ENCODE peak calls at places on chromosome 20, in ten cellular contexts. L is uterus, A is transverse colon, B is spleen, P is prostate gland, H is IMR-90, Q is GM12891, M is A549, U is upper lobe of left lung, G is stomach. J is an unnamed sample.
A peak's percentile ranks its signal among the peaks of the same experiment; 100 is the strongest.

GRCh38 chr20:20076297-20077065 is 24.1 kb downstream of the CFAP61 start:
- DNase-seq in L (no peak), A (no peak), B (no peak), P (no peak), H (peak; percentile 70), Q (no peak), M (no peak), U (no peak), G (no peak), J (no peak)

GRCh38 chr20:9052136-9052535 is 16.8 kb upstream of the PLCB4 start:
- DNase-seq in L (no peak), A (no peak), B (no peak), P (no peak), H (no peak), Q (no peak), M (no peak), U (no peak), G (no peak), J (no peak)

GRCh38 chr20:41664584-41664983 is 46.4 kb upstream of the CHD6 start:
- DNase-seq in L (no peak), A (no peak), B (no peak), P (no peak), H (peak; percentile 14), Q (no peak), M (peak; percentile 36), U (no peak), G (no peak), J (no peak)

GRCh38 chr20:8267009-8267408 is 134.9 kb downstream of the PLCB1 start:
- DNase-seq in L (no peak), A (no peak), B (no peak), P (no peak), H (no peak), Q (no peak), M (no peak), U (no peak), G (no peak), J (no peak)

GRCh38 chr20:33674294-33675126 is at the start of gene NECAB3:
- DNase-seq in L (peak; percentile 80), A (peak; percentile 90), B (peak; percentile 94), P (peak; percentile 83), H (peak; percentile 59), Q (peak; percentile 92), M (peak; percentile 75), U (peak; percentile 98), G (peak; percentile 90), J (peak; percentile 90)

GRCh38 chr20:37945034-37945660 is 42.2 kb downstream of the VSTM2L start:
- DNase-seq in L (no peak), A (no peak), B (peak; percentile 49), P (no peak), H (no peak), Q (no peak), M (no peak), U (no peak), G (peak; percentile 24), J (peak; percentile 63)

GRCh38 chr20:2804041-2804828 is 3.8 kb upstream of the CPXM1 start:
- DNase-seq in L (no peak), A (no peak), B (no peak), P (no peak), H (no peak), Q (no peak), M (no peak), U (no peak), G (no peak), J (no peak)

GRCh38 chr20:36579996-36580545 is 6.7 kb downstream of the TGIF2 start:
- DNase-seq in L (peak; percentile 77), A (no peak), B (no peak), P (no peak), H (peak; percentile 77), Q (no peak), M (no peak), U (no peak), G (no peak), J (no peak)

GRCh38 chr20:37841389-37841788 is 61.5 kb upstream of the VSTM2L start:
- DNase-seq in L (no peak), A (no peak), B (no peak), P (peak; percentile 35), H (no peak), Q (no peak), M (no peak), U (no peak), G (no peak), J (no peak)

GRCh38 chr20:41048475-41049242 is 20.0 kb downstream of the TOP1 start:
- DNase-seq in L (no peak), A (no peak), B (no peak), P (no peak), H (no peak), Q (no peak), M (no peak), U (no peak), G (no peak), J (no peak)

GRCh38 chr20:34971038-34971872 is 15.6 kb downstream of the MYH7B start:
- DNase-seq in L (no peak), A (no peak), B (no peak), P (no peak), H (no peak), Q (no peak), M (no peak), U (no peak), G (no peak), J (no peak)

GRCh38 chr20:44083220-44083933 is 103.6 kb downstream of the JPH2 start:
- DNase-seq in L (no peak), A (no peak), B (no peak), P (peak; percentile 39), H (peak; percentile 58), Q (no peak), M (no peak), U (no peak), G (no peak), J (no peak)

GRCh38 chr20:49186535-49187329 is 1.4 kb downstream of the STAU1 start:
- DNase-seq in L (peak; percentile 43), A (peak; percentile 77), B (peak; percentile 81), P (peak; percentile 58), H (peak; percentile 62), Q (no peak), M (peak; percentile 44), U (no peak), G (peak; percentile 65), J (peak; percentile 80)
- TF ChIP-seq POLR2A in L (no peak), A (peak; percentile 58), B (no peak), P (peak; percentile 50), H (no peak), Q (no peak), M (no peak), U (peak; percentile 55), G (no peak), J (no peak)

GRCh38 chr20:10578607-10579006 is 95.2 kb downstream of the JAG1 start:
- DNase-seq in L (no peak), A (no peak), B (no peak), P (no peak), H (peak; percentile 92), Q (no peak), M (no peak), U (no peak), G (no peak), J (no peak)
- TF ChIP-seq POLR2A in L (no peak), A (no peak), B (no peak), P (no peak), H (no peak), Q (no peak), M (no peak), U (no peak), G (no peak), J (no peak)

DNA sequence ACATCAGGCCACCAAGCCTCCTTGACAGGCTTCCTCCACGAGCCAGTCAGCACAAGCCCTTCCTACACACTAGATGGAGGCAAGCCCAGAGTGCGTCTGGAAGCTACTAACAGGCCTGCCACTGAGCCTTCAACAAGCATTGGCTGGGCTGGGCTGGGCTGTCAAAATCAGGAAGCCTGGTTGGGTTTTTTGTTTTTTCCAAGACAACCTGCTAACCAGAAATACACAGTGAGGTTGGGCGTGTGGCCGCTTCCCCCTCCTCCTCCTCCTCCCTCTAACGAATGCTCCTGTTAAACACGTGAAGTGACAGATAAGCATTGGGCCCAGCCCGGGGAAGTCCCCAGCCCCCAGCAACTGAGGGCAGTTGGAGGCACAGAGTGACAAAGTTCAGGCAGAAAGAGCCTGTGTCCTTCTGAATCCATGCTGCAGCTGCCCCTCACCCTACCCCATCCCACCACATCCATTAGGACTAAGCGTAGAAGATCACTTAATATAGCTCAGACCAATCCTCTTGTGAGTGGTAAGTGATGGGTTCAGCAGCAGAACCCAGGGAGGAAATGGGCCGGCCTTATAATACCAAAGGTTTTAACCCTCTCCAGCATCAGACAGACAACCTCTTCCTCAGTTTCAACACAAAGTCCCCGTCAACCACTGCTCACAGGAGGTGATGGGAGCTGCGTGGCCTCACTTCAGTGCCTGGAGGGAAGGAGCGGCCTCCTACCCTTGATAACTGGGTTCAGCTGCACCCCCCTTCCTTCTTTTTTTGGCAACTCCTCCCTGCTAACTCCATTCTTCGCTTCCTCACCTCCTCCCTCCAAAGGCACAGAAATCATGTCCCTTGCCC is 1.1 kb downstream of the NFATC2 start:
- DNase-seq in L (peak; percentile 82), A (peak; percentile 76), B (peak; percentile 89), P (peak; percentile 68), H (peak; percentile 22), Q (no peak), M (no peak), U (no peak), G (peak; percentile 80), J (peak; percentile 89)
- TF ChIP-seq POLR2A in L (no peak), A (no peak), B (no peak), P (no peak), H (peak; percentile 15), Q (no peak), M (no peak), U (no peak), G (no peak), J (no peak)

GRCh38 chr20:58666702-58667101 is 15.6 kb downstream of the STX16 start:
- DNase-seq in L (no peak), A (no peak), B (no peak), P (no peak), H (no peak), Q (no peak), M (no peak), U (no peak), G (no peak), J (no peak)

GRCh38 chr20:58667975-58668374 is 16.9 kb downstream of the STX16 start:
- DNase-seq in L (no peak), A (no peak), B (no peak), P (no peak), H (no peak), Q (no peak), M (no peak), U (no peak), G (no peak), J (no peak)

GRCh38 chr20:58662142-58662473 is 11.0 kb downstream of the STX16 start:
- DNase-seq in L (no peak), A (no peak), B (no peak), P (no peak), H (no peak), Q (no peak), M (no peak), U (no peak), G (no peak), J (no peak)

GRCh38 chr20:58665606-58666005 is 14.5 kb downstream of the STX16 start:
- DNase-seq in L (no peak), A (no peak), B (no peak), P (no peak), H (no peak), Q (no peak), M (no peak), U (no peak), G (no peak), J (no peak)

DNA sequence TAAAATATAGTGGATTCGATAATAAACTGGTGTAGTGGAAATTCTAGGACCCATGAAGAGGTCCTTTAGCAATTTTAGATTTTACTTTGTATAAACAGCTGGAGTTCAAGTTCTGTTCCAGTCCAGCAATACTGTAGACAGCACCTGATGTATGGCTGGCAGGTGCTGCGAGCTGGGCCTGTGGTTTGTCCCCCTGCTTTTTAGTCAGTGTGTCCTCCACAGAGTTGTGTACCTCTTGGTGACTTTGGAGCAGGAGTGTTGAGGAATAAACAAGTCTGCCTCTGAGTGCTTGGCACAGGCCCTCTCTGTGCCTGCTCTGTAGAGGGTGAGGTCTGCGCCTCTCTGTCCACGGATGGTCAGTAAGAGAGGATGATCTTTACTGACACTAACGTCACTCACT is 13.8 kb downstream of the STX16 start:
- DNase-seq in L (no peak), A (no peak), B (no peak), P (no peak), H (no peak), Q (no peak), M (no peak), U (no peak), G (no peak), J (no peak)
- TF ChIP-seq POLR2A in L (no peak), A (no peak), B (no peak), P (no peak), H (no peak), Q (no peak), M (no peak), U (no peak), G (no peak), J (no peak)

J was measured in suprapubic skin.